ENCODE peak calls at places on chromosomes 5 and 9, in seven cellular contexts. V is cardiac muscle cell, M is kidney, X is fibroblast of lung, Q is colonic mucosa, K is thyroid gland, C is H1. F is an unnamed sample. For H3K4me1, the result is how much of the 10 kb centered on the place peaks cover.

GRCh38 chr9:8558176-8558575 is 758.6 kb upstream of the DMAC1 start:
- DNase-seq in M (no peak), V (peak), K (no peak), X (peak), Q (no peak), C (no peak), F (no peak)

GRCh38 chr5:34584165-34584564 is 72.0 kb upstream of the RAI14 start:
- DNase-seq in V (no peak), C (no peak), Q (no peak), M (no peak), X (no peak), K (no peak), F (no peak)

GRCh38 chr5:120512757-120513650 is 48.9 kb downstream of the PRR16 start:
- DNase-seq in K (no peak), M (no peak), X (no peak), V (no peak), C (no peak), Q (no peak), F (no peak)

GRCh38 chr9:7238244-7238637 is 480.5 kb downstream of the KDM4C start:
- DNase-seq in X (no peak), K (no peak), C (no peak), V (no peak), Q (no peak), M (no peak), F (peak)

GRCh38 chr9:90905079-90905478 is 103.5 kb downstream of the SYK start:
- DNase-seq in X (no peak), M (peak), V (no peak), Q (no peak), C (no peak), K (peak), F (peak)

GRCh38 chr9:38277601-38278200 is 114.8 kb upstream of the ALDH1B1 start:
- DNase-seq in V (no peak), C (no peak), M (no peak), K (no peak), X (no peak), Q (peak), F (no peak)

GRCh38 chr9:123569343-123569694 is 213.3 kb downstream of the CRB2 start:
- DNase-seq in C (no peak), M (no peak), Q (no peak), K (no peak), X (no peak), V (no peak), F (no peak)

GRCh38 chr5:5979362-5979760 is 399.0 kb downstream of the MED10 start:
- DNase-seq in V (no peak), K (peak), M (no peak), X (no peak), C (no peak), Q (no peak), F (peak)

GRCh38 chr9:70746316-70746715 is 331.9 kb upstream of the KLF9 start:
- DNase-seq in X (no peak), C (no peak), M (no peak), Q (no peak), V (no peak), K (no peak), F (no peak)

GRCh38 chr5:88952996-88953643 is 70.1 kb upstream of the MEF2C start:
- DNase-seq in Q (no peak), C (no peak), K (no peak), V (no peak), X (no peak), M (no peak), F (no peak)

GRCh38 chr5:80982093-80982492 is 21.9 kb downstream of the RASGRF2 start:
- DNase-seq in M (no peak), Q (no peak), K (no peak), X (no peak), V (no peak), C (no peak), F (no peak)

GRCh38 chr5:167294861-167295685 is 996.4 kb upstream of the WWC1 start:
- DNase-seq in K (no peak), X (peak), C (no peak), M (no peak), Q (peak), V (peak), F (no peak)

GRCh38 chr9:22067196-22067595 is 58.1 kb upstream of the CDKN2B start:
- DNase-seq in X (no peak), C (no peak), K (no peak), Q (no peak), M (no peak), V (no peak), F (no peak)

GRCh38 chr5:58755397-58755796 is 172.5 kb downstream of the RAB3C start:
- DNase-seq in C (no peak), M (no peak), Q (no peak), V (no peak), X (no peak), K (no peak), F (no peak)

GRCh38 chr9:78118742-78119473 is 87.3 kb upstream of the GNAQ start:
- DNase-seq in C (no peak), Q (peak), K (no peak), M (no peak), V (peak), X (peak), F (no peak)

GRCh38 chr9:71592400-71592799 is 175.9 kb downstream of the CEMIP2 start:
- DNase-seq in Q (no peak), C (no peak), K (no peak), V (no peak), X (peak), M (no peak), F (no peak)

GRCh38 chr5:91151947-91152346 is 231.2 kb downstream of the ARRDC3 start:
- DNase-seq in K (peak), M (no peak), C (no peak), Q (no peak), V (peak), X (peak), F (no peak)

GRCh38 chr5:6401410-6401809 is 23.1 kb upstream of the MED10 start:
- DNase-seq in V (no peak), X (no peak), Q (no peak), C (no peak), K (no peak), M (no peak), F (peak)

GRCh38 chr9:116959775-116960174 is 272.7 kb downstream of the TRIM32 start:
- DNase-seq in K (no peak), V (no peak), Q (no peak), C (peak), M (peak), X (peak), F (no peak)

GRCh38 chr5:1727571-1727970 is 72.1 kb downstream of the MRPL36 start:
- DNase-seq in K (no peak), C (peak), Q (peak), M (peak), X (no peak), V (no peak), F (peak)

GRCh38 chr9:136061405-136061804 is 33.7 kb downstream of the NACC2 start:
- DNase-seq in M (peak), V (no peak), C (no peak), K (no peak), X (no peak), Q (no peak), F (no peak)

GRCh38 chr5:93186031-93186682 is 394.9 kb downstream of the NR2F1-AS1 start:
- DNase-seq in X (peak), K (no peak), V (peak), Q (no peak), M (no peak), C (no peak), F (no peak)

GRCh38 chr9:129722913-129723312 is 29.9 kb downstream of the PTGES start:
- DNase-seq in Q (no peak), C (no peak), M (no peak), X (no peak), K (no peak), V (no peak), F (no peak)

GRCh38 chr5:157545911-157546310 is 29.7 kb downstream of the ADAM19 start:
- DNase-seq in V (no peak), M (no peak), C (no peak), X (no peak), Q (no peak), K (no peak), F (no peak)
- H3K4me1 ChIP-seq in V (under half), M (under half), C (under half), X (half or more), Q (under half), K (under half), F (under half)

GRCh38 chr5:14669975-14670374 is 5.5 kb downstream of the OTULIN start:
- DNase-seq in V (no peak), K (no peak), Q (no peak), M (no peak), X (no peak), C (no peak), F (no peak)
- H3K4me1 ChIP-seq in V (under half), K (under half), Q (under half), M (under half), X (under half), C (under half), F (under half)

GRCh38 chr5:179261301-179262125 is 83.7 kb downstream of the ADAMTS2 start:
- DNase-seq in K (no peak), V (peak), M (peak), Q (no peak), X (peak), C (peak), F (peak)

GRCh38 chr5:179262126-179262920 is 82.9 kb downstream of the ADAMTS2 start:
- DNase-seq in Q (no peak), X (no peak), C (peak), V (no peak), K (no peak), M (peak), F (peak)

GRCh38 chr5:179264641-179265528 is 80.4 kb downstream of the ADAMTS2 start:
- DNase-seq in K (peak), Q (no peak), C (peak), M (peak), V (no peak), X (no peak), F (peak)

GRCh38 chr5:179264053-179264540 is 81.2 kb downstream of the ADAMTS2 start:
- DNase-seq in V (no peak), X (no peak), M (peak), Q (peak), K (no peak), C (peak), F (peak)

GRCh38 chr5:179263391-179264052 is 81.7 kb downstream of the ADAMTS2 start:
- DNase-seq in Q (peak), M (peak), C (peak), X (no peak), K (no peak), V (no peak), F (peak)
- H3K4me1 ChIP-seq in Q (under half), M (under half), C (under half), X (half or more), K (under half), V (under half), F (under half)

GRCh38 chr5:139650689-139651501 is 2.7 kb downstream of the CXXC5 start:
- DNase-seq in C (no peak), M (peak), K (peak), V (no peak), Q (peak), X (no peak), F (peak)
- H3K4me1 ChIP-seq in C (under half), M (under half), K (half or more), V (half or more), Q (under half), X (under half), F (under half)

GRCh38 chr5:172854958-172855357 is 20.9 kb downstream of the ERGIC1 start:
- DNase-seq in M (peak), V (no peak), C (no peak), K (peak), Q (no peak), X (no peak), F (no peak)

GRCh38 chr5:172852490-172853354 is 18.7 kb downstream of the ERGIC1 start:
- DNase-seq in Q (peak), V (no peak), X (peak), M (peak), K (no peak), C (no peak), F (no peak)

GRCh38 chr5:172853355-172853975 is 19.4 kb downstream of the ERGIC1 start:
- DNase-seq in K (no peak), V (peak), M (no peak), Q (peak), X (peak), C (no peak), F (no peak)

GRCh38 chr5:172855597-172856292 is 21.7 kb downstream of the ERGIC1 start:
- DNase-seq in V (no peak), M (no peak), C (no peak), Q (no peak), K (peak), X (no peak), F (no peak)

GRCh38 chr5:172854451-172854871 is 20.4 kb downstream of the ERGIC1 start:
- DNase-seq in X (peak), V (no peak), M (peak), K (peak), C (no peak), Q (peak), F (no peak)
- H3K4me1 ChIP-seq in X (under half), V (under half), M (half or more), K (half or more), C (under half), Q (under half), F (under half)

DNA sequence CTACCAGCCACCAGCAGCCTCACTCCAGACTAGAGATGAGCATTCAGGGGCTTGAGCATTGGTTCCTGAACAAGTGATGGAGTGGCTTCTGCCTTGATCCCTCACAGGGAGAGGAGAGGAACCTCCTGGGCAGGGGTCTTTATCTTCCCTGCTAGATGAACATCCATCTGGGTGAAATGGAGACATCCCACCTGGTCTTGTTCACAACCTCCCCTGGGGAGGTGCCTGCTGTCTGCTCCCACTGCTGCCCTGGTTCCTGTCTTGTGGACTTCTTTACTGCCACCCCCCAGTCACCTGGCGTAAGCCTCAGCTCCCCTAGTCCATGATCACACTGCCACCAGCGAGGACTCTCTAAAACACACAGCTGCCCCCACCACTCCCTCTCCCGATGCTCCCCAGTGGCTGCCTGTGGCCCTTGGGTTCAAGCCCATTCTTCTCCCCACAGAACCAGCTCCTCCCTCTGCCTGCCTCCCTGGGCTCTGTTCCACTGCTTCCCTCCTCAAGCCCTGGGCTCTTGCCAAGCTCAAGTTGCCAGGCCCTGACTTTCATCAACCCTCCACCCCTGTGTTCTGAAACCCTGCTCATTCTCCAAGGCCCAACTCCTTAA is 51.5 kb downstream of the COL15A1 start:
- DNase-seq in M (no peak), Q (no peak), K (peak), X (peak), C (no peak), V (peak), F (peak)
- H3K4me1 ChIP-seq in M (under half), Q (under half), K (under half), X (under half), C (under half), V (under half), F (under half)

F was measured in endodermal cell.